ENCODE peak calls at places on chromosomes 2 and 18, in six cellular contexts. One of them, this sample, is unnamed.

GRCh38 chr2:71646028-71646427 is 192.7 kb downstream of the DYSF start:
- DNase-seq in GM23248: peak; percentile 89
- DNase-seq in neural progenitor cell: no peak
- DNase-seq in HCT116: no peak
- DNase-seq in SK-N-SH: no peak
- DNase-seq in MM.1S: no peak
- DNase-seq in this sample: peak; percentile 89

GRCh38 chr2:460861-461260 is 173.0 kb upstream of the ALKAL2 start:
- DNase-seq in HCT116: no peak
- DNase-seq in GM23248: no peak
- DNase-seq in neural progenitor cell: no peak
- DNase-seq in SK-N-SH: no peak
- DNase-seq in MM.1S: peak; percentile 21
- DNase-seq in this sample: peak; percentile 65

GRCh38 chr18:21740724-21741510 is at the start of gene MIB1:
- DNase-seq in MM.1S: no peak
- DNase-seq in GM23248: peak; percentile 67
- DNase-seq in HCT116: peak; percentile 89
- DNase-seq in neural progenitor cell: peak; percentile 100
- DNase-seq in SK-N-SH: peak; percentile 96
- DNase-seq in this sample: no peak

GRCh38 chr18:79682896-79683625 is 3.5 kb downstream of the CTDP1 start:
- DNase-seq in neural progenitor cell: no peak
- DNase-seq in SK-N-SH: no peak
- DNase-seq in GM23248: no peak
- DNase-seq in MM.1S: no peak
- DNase-seq in HCT116: no peak
- DNase-seq in this sample: no peak

GRCh38 chr18:69897397-69898108 is 50.1 kb downstream of the CD226 start:
- DNase-seq in neural progenitor cell: no peak
- DNase-seq in HCT116: no peak
- DNase-seq in MM.1S: no peak
- DNase-seq in GM23248: no peak
- DNase-seq in SK-N-SH: no peak
- DNase-seq in this sample: no peak

GRCh38 chr2:78260861-78261260 is 738.7 kb upstream of the LRRTM4 start:
- DNase-seq in GM23248: no peak
- DNase-seq in SK-N-SH: no peak
- DNase-seq in neural progenitor cell: no peak
- DNase-seq in MM.1S: no peak
- DNase-seq in HCT116: no peak
- DNase-seq in this sample: no peak

GRCh38 chr2:166230024-166230723 is 102.4 kb upstream of the SCN1A start:
- DNase-seq in SK-N-SH: no peak
- DNase-seq in neural progenitor cell: no peak
- DNase-seq in GM23248: peak; percentile 48
- DNase-seq in HCT116: no peak
- DNase-seq in MM.1S: no peak
- DNase-seq in this sample: peak; percentile 96

GRCh38 chr2:105239924-105240323 is 1.6 kb upstream of the GPR45 start:
- DNase-seq in HCT116: no peak
- DNase-seq in neural progenitor cell: peak; percentile 31
- DNase-seq in GM23248: peak; percentile 94
- DNase-seq in MM.1S: no peak
- DNase-seq in SK-N-SH: no peak
- DNase-seq in this sample: peak; percentile 40

GRCh38 chr18:53698907-53699306 is 525.6 kb downstream of the MBD2 start:
- DNase-seq in GM23248: peak; percentile 64
- DNase-seq in SK-N-SH: peak; percentile 53
- DNase-seq in HCT116: no peak
- DNase-seq in MM.1S: peak; percentile 29
- DNase-seq in neural progenitor cell: peak; percentile 68
- DNase-seq in this sample: peak; percentile 60

GRCh38 chr2:68744517-68744916 is 9.9 kb downstream of the ARHGAP25 start:
- DNase-seq in neural progenitor cell: no peak
- DNase-seq in SK-N-SH: no peak
- DNase-seq in HCT116: no peak
- DNase-seq in MM.1S: no peak
- DNase-seq in GM23248: no peak
- DNase-seq in this sample: peak; percentile 28

DNA sequence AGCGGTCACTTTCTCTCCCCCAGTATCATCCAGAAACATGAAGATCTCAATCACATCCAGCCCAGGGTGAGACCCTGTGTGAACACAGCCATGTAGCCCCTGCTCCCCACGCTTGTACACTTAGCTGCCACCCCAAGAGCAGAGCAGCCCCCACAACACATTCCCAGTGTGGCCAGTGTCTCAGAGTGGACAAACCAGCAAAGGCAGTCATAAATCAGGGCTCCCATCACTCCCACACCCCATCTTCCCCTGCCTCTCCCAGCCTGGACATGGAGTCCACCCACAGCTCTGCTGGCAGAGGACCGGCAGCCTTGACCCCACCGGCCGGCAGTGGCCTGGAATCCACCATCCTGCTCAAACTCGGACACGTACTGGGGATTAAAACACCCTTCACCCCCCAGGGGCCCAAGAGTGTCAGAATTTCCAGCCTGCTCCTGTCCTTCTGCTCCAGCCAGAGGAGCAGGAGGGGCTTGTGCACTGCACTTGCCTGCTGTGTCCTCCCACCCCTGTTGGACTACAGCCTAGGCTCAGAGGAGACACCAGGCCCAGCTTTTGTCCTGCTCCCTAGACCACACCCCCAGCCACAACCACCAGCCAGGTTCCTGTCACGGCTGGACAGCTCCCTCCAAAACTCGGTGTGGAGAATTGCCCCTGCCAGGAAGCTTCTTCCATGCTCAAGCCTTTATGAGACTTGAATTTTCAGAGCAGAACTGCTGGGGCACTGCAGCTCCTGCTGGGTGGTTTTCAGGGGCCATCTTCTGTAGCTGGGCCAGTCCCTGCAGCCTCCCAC is 206.1 kb downstream of the SMAD2 start:
- DNase-seq in MM.1S: no peak
- DNase-seq in SK-N-SH: no peak
- DNase-seq in GM23248: no peak
- DNase-seq in neural progenitor cell: peak; percentile 53
- DNase-seq in HCT116: no peak
- DNase-seq in this sample: no peak
- TF ChIP-seq EZH2phosphoT487 in MM.1S: no peak
- TF ChIP-seq EZH2phosphoT487 in SK-N-SH: no peak
- TF ChIP-seq EZH2phosphoT487 in GM23248: no peak
- TF ChIP-seq EZH2phosphoT487 in neural progenitor cell: no peak
- TF ChIP-seq EZH2phosphoT487 in HCT116: no peak
- TF ChIP-seq EZH2phosphoT487 in this sample: no peak

GRCh38 chr2:179207047-179207446 is 57.6 kb downstream of the SESTD1 start:
- DNase-seq in HCT116: no peak
- DNase-seq in MM.1S: no peak
- DNase-seq in GM23248: no peak
- DNase-seq in neural progenitor cell: no peak
- DNase-seq in SK-N-SH: no peak
- DNase-seq in this sample: no peak

DNA sequence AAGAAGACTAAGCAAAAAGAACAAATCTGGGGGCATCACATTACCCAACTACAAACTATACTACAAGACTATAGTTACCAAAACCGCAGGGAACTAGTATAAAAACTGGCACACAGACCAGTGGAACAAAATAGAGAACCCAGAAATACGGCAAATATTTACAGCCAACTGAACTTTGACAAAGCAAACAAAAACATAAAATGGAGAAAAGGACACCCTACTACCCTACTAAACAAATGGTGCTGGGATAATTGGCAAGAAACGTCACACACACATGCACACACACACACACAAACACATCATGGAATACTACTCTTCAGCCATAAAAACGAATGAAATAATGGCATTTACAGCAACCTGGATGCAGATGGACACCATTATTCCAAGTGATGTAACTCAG is 53.3 kb downstream of the SESTD1 start:
- DNase-seq in SK-N-SH: no peak
- DNase-seq in MM.1S: no peak
- DNase-seq in GM23248: no peak
- DNase-seq in neural progenitor cell: no peak
- DNase-seq in HCT116: no peak
- DNase-seq in this sample: no peak
- H3K4me1 ChIP-seq in SK-N-SH: no peaks in the 10 kb centered on the region
- H3K4me1 ChIP-seq in MM.1S: no peaks in the 10 kb centered on the region
- H3K4me1 ChIP-seq in GM23248: no peaks in the 10 kb centered on the region
- H3K4me1 ChIP-seq in neural progenitor cell: no peaks in the 10 kb centered on the region
- H3K4me1 ChIP-seq in HCT116: no peaks in the 10 kb centered on the region
- H3K4me1 ChIP-seq in this sample: no peaks in the 10 kb centered on the region

DNA sequence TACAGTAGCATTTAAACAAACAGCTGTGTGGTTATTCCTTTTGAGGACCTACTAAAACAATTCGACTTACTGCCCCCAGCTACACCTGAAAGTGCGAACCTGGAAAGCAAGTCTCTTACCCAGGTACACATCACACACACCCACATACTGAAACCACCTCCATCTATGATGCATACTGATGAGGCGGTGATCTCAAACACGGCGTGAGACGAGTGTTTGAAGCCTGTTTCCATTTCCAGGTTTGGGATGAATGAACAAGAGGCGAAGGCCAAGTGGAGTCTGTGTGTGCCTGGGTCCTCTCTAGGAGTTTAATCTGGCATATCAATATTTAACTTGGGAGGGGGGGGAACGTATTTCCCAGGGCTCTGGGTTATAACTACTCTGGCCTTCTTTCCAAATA is 1.6 kb downstream of the TMEM185B start:
- DNase-seq in GM23248: no peak
- DNase-seq in MM.1S: no peak
- DNase-seq in neural progenitor cell: no peak
- DNase-seq in HCT116: no peak
- DNase-seq in SK-N-SH: no peak
- DNase-seq in this sample: no peak
- H3K9ac ChIP-seq in GM23248: no peak overlapping the region
- H3K9ac ChIP-seq in MM.1S: no peak overlapping the region
- H3K9ac ChIP-seq in neural progenitor cell: no peak overlapping the region
- H3K9ac ChIP-seq in HCT116: no peak overlapping the region
- H3K9ac ChIP-seq in SK-N-SH: no peak overlapping the region
- H3K9ac ChIP-seq in this sample: no peak overlapping the region

DNA sequence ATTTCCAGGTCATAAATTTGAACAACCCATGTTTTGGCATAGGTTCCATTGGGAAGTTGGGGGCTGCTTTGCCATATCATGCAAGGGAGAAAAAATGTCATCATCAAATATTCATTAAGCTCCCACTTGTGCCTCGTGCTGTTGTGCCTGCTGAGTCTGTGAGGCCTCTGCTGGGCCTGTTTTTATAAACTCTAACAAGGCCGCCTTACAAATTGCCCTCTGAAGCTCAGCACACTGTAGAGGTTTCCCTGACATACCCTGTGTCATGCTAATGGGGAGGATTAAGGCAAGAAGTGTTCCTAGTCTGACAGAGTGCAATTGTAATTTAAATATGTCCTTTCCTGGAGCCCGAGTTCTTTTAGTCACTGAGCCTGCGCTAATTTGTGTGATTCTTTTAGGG is 17.6 kb downstream of the OSBPL6 start:
- DNase-seq in SK-N-SH: no peak
- DNase-seq in GM23248: no peak
- DNase-seq in MM.1S: no peak
- DNase-seq in HCT116: no peak
- DNase-seq in neural progenitor cell: peak; percentile 92
- DNase-seq in this sample: no peak
- TF ChIP-seq EZH2phosphoT487 in SK-N-SH: no peak
- TF ChIP-seq EZH2phosphoT487 in GM23248: no peak
- TF ChIP-seq EZH2phosphoT487 in MM.1S: no peak
- TF ChIP-seq EZH2phosphoT487 in HCT116: no peak
- TF ChIP-seq EZH2phosphoT487 in neural progenitor cell: peak; percentile 38
- TF ChIP-seq EZH2phosphoT487 in this sample: no peak

GRCh38 chr18:2089416-2089815 is 481.9 kb downstream of the METTL4 start:
- DNase-seq in GM23248: no peak
- DNase-seq in MM.1S: no peak
- DNase-seq in neural progenitor cell: no peak
- DNase-seq in HCT116: no peak
- DNase-seq in SK-N-SH: no peak
- DNase-seq in this sample: no peak

GRCh38 chr18:2082676-2083075 is 488.6 kb downstream of the METTL4 start:
- DNase-seq in MM.1S: no peak
- DNase-seq in HCT116: no peak
- DNase-seq in SK-N-SH: no peak
- DNase-seq in neural progenitor cell: no peak
- DNase-seq in GM23248: no peak
- DNase-seq in this sample: no peak

GRCh38 chr18:2087877-2088673 is 483.2 kb downstream of the METTL4 start:
- DNase-seq in HCT116: no peak
- DNase-seq in MM.1S: no peak
- DNase-seq in GM23248: no peak
- DNase-seq in SK-N-SH: no peak
- DNase-seq in neural progenitor cell: no peak
- DNase-seq in this sample: no peak

GRCh38 chr18:2083691-2084090 is 487.6 kb downstream of the METTL4 start:
- DNase-seq in MM.1S: no peak
- DNase-seq in HCT116: no peak
- DNase-seq in neural progenitor cell: peak; percentile 8
- DNase-seq in SK-N-SH: no peak
- DNase-seq in GM23248: no peak
- DNase-seq in this sample: peak; percentile 44

DNA sequence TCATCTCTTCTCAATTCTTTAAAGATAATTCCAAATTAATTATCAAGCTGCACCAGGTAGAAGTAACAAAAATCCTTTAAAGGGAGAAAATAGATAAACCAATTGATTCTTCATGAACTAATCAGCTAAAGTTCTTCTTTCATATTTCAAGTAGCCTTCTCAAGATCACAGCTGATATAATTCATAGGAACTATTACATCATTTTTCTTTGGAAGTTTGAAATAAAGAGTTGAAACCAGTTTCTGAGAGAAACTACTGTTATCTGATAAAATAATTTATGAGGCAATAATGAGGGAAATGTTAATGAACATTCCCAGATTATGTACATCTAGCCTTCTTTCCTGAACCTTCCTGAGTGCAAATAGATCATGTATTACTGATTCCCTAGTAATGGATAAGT is 484.9 kb downstream of the METTL4 start:
- DNase-seq in GM23248: no peak
- DNase-seq in HCT116: no peak
- DNase-seq in MM.1S: no peak
- DNase-seq in neural progenitor cell: no peak
- DNase-seq in SK-N-SH: no peak
- DNase-seq in this sample: no peak
- H3K4me1 ChIP-seq in GM23248: no peaks in the 10 kb centered on the region
- H3K4me1 ChIP-seq in HCT116: no peaks in the 10 kb centered on the region
- H3K4me1 ChIP-seq in MM.1S: no peaks in the 10 kb centered on the region
- H3K4me1 ChIP-seq in neural progenitor cell: no peaks in the 10 kb centered on the region
- H3K4me1 ChIP-seq in SK-N-SH: no peaks in the 10 kb centered on the region
- H3K4me1 ChIP-seq in this sample: no peaks in the 10 kb centered on the region

This sample was measured in PC-3.